ENCODE peak calls at places on chromosomes 5 and 9, in nine cellular contexts. X, N, P, T, K, C, J, G and Y are unnamed samples.

GRCh38 chr9:87063883-87064282 is 116.6 kb upstream of the GAS1 start:
- DNase-seq in X (no peak), K (no peak), P (peak; percentile 47), N (no peak), J (no peak), T (no peak), C (peak; percentile 63), G (no peak), Y (no peak)

GRCh38 chr5:153863941-153864340 is 174.8 kb downstream of the FAM114A2 start:
- DNase-seq in J (no peak), T (no peak), G (no peak), X (no peak), N (no peak), C (no peak), P (no peak), K (no peak), Y (no peak)

GRCh38 chr5:156936972-156937371 is 26.1 kb downstream of the TIMD4 start:
- DNase-seq in N (no peak), J (no peak), C (no peak), P (no peak), G (no peak), K (no peak), T (no peak), X (no peak), Y (no peak)

GRCh38 chr5:82339744-82340143 is 61.6 kb upstream of the RPS23 start:
- DNase-seq in G (no peak), C (no peak), N (no peak), X (no peak), K (no peak), J (no peak), T (no peak), P (no peak), Y (no peak)

GRCh38 chr5:169347786-169348185 is 46.8 kb upstream of the SLIT3 start:
- DNase-seq in X (no peak), N (no peak), G (no peak), C (no peak), K (no peak), T (no peak), P (no peak), J (no peak), Y (no peak)

GRCh38 chr5:73654861-73655318 is 28.9 kb downstream of the ARHGEF28 start:
- DNase-seq in C (no peak), X (no peak), T (no peak), N (no peak), G (no peak), P (no peak), J (no peak), K (no peak), Y (no peak)

GRCh38 chr9:109632817-109633216 is 134.7 kb upstream of the PTPN3 start:
- DNase-seq in T (no peak), P (no peak), K (no peak), C (no peak), N (no peak), J (no peak), X (no peak), G (no peak), Y (no peak)

GRCh38 chr9:136942112-136942880 is 2.2 kb downstream of the FBXW5 start:
- DNase-seq in N (peak; percentile 78), K (no peak), J (no peak), G (no peak), T (no peak), C (no peak), X (no peak), P (no peak), Y (peak; percentile 67)

GRCh38 chr9:127525426-127526188 is 74.3 kb downstream of the LRSAM1 start:
- DNase-seq in K (no peak), N (no peak), J (no peak), T (no peak), C (no peak), P (no peak), G (no peak), X (no peak), Y (no peak)

GRCh38 chr9:38619556-38620447 is 594 bp downstream of the ANKRD18A start:
- DNase-seq in X (no peak), K (no peak), G (no peak), C (no peak), J (no peak), T (no peak), P (no peak), N (peak; percentile 80), Y (no peak)

GRCh38 chr5:129099184-129099570 is 4.6 kb downstream of the ISOC1 start:
- DNase-seq in G (no peak), J (no peak), X (no peak), K (no peak), N (no peak), C (no peak), P (no peak), T (no peak), Y (no peak)

GRCh38 chr5:181099453-181100086 is 31.4 kb downstream of the OR2V1 start:
- DNase-seq in P (no peak), X (no peak), T (no peak), K (no peak), C (no peak), N (no peak), J (no peak), G (no peak), Y (no peak)

GRCh38 chr9:86241216-86241615 is 18.2 kb downstream of the C9orf153 start:
- DNase-seq in K (no peak), J (no peak), T (no peak), X (no peak), N (no peak), G (no peak), C (no peak), P (no peak), Y (no peak)

GRCh38 chr5:137618476-137618875 is 117.4 kb downstream of the KLHL3 start:
- DNase-seq in G (no peak), K (no peak), X (no peak), P (no peak), C (no peak), T (no peak), J (no peak), N (no peak), Y (peak; percentile 51)

GRCh38 chr9:128416432-128417019 is 4.1 kb upstream of the CERCAM start:
- DNase-seq in G (no peak), T (no peak), N (no peak), C (no peak), K (no peak), X (no peak), P (no peak), J (no peak), Y (no peak)

GRCh38 chr9:35757527-35758275 is 3.6 kb upstream of the MSMP start:
- DNase-seq in T (peak; percentile 45), K (no peak), G (peak; percentile 62), C (peak; percentile 79), X (no peak), P (no peak), N (no peak), J (no peak), Y (no peak)

GRCh38 chr9:6714176-6714575 is 43.6 kb upstream of the KDM4C start:
- DNase-seq in P (no peak), T (no peak), C (no peak), J (no peak), K (no peak), N (no peak), G (no peak), X (no peak), Y (no peak)

GRCh38 chr9:6711403-6711802 is 46.4 kb upstream of the KDM4C start:
- DNase-seq in N (no peak), C (no peak), T (no peak), K (no peak), X (no peak), J (no peak), P (no peak), G (no peak), Y (no peak)

GRCh38 chr9:6712041-6712440 is 45.7 kb upstream of the KDM4C start:
- DNase-seq in X (no peak), T (no peak), C (no peak), P (no peak), K (no peak), N (no peak), G (no peak), J (no peak), Y (no peak)

GRCh38 chr9:6716766-6717165 is 41.0 kb upstream of the KDM4C start:
- DNase-seq in J (no peak), C (no peak), T (no peak), G (no peak), P (no peak), K (no peak), X (no peak), N (no peak), Y (no peak)

GRCh38 chr9:6715755-6716643 is 41.8 kb upstream of the KDM4C start:
- DNase-seq in N (peak; percentile 88), T (peak; percentile 85), J (no peak), X (peak; percentile 71), K (peak; percentile 80), G (peak; percentile 15), P (peak; percentile 20), C (peak; percentile 73), Y (peak; percentile 67)
- TF ChIP-seq POLR2A in N (peak; percentile 33), T (peak; percentile 77), J (no peak), X (peak; percentile 82), K (no peak), G (no peak), P (no peak), C (no peak), Y (no peak)

GRCh38 chr9:91155746-91156145 is 206.0 kb downstream of the AUH start:
- DNase-seq in J (no peak), X (no peak), C (no peak), G (no peak), K (no peak), T (no peak), P (no peak), N (no peak), Y (no peak)
- TF ChIP-seq POLR2A in J (no peak), X (no peak), C (no peak), G (no peak), K (no peak), T (no peak), P (no peak), N (no peak), Y (no peak)

DNA sequence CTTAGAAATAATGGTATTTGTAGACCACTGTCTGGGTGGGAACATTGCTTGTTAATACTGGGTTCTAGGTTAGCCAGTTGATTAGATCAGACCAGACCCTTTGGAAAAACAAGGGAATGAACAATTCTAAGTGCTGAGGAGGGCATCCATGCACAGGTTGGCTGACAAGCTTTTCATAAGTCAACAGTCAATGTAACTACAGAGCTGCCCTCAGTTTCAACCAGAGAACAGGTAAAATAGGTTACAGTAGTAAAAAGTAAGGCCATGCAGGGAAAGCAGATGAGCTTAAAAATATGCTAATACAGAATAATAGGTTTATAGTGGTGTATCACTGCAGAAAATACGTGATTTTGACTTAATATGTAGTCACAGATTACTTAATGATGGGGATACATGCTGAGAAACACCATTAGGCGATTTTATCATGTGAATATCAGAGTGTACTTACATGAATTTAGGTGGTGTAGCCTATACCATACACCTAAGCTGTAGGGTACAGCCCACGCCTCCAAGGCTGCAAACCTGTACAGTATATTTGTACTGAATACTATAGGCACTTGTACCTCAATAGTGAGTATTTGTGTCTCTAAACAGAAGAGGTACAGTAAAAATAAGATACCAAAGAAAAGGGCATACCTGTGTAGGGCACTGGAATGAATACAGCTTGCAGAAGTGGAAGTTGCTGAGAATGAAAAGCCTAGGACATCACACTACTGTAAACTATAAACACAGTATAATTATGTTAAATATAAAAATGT is 6.1 kb upstream of the FGF18 start:
- DNase-seq in N (no peak), J (no peak), C (no peak), P (no peak), G (no peak), X (no peak), T (no peak), K (no peak), Y (no peak)
- TF ChIP-seq POLR2A in N (no peak), J (no peak), C (no peak), P (no peak), G (no peak), X (peak; percentile 50), T (no peak), K (no peak), Y (no peak)

GRCh38 chr9:132669636-132670358 is at the start of gene DDX31:
- DNase-seq in P (peak; percentile 81), J (peak; percentile 89), T (peak; percentile 84), C (peak; percentile 91), G (peak; percentile 87), N (peak; percentile 97), K (peak; percentile 83), X (peak; percentile 90), Y (peak; percentile 89)
- TF ChIP-seq POLR2A in P (peak; percentile 48), J (peak; percentile 91), T (no peak), C (peak; percentile 63), G (no peak), N (no peak), K (no peak), X (peak; percentile 89), Y (peak; percentile 12)